ENCODE peak calls at places on chromosomes 12 and 14, in four cellular contexts. J is fibroblast of the aortic adventitia, F is tibial nerve, V is sigmoid colon. Z is an unnamed sample.

GRCh38 chr12:31215521-31216232 is 110.3 kb downstream of the SINHCAF start:
- DNase-seq in F (no peak), J (no peak), V (peak), Z (no peak)

GRCh38 chr14:87863047-87863446 is 129.9 kb downstream of the GALC start:
- DNase-seq in V (no peak), F (no peak), J (no peak), Z (no peak)

GRCh38 chr12:49949124-49949845 is 1.3 kb upstream of the AQP2 start:
- DNase-seq in F (no peak), J (no peak), V (no peak), Z (no peak)

GRCh38 chr14:51668870-51669269 is 17.2 kb downstream of the FRMD6 start:
- DNase-seq in J (no peak), F (no peak), V (no peak), Z (no peak)

GRCh38 chr14:106665814-106666213 is 1139.4 kb downstream of the TMEM121 start:
- DNase-seq in F (no peak), V (no peak), J (no peak), Z (peak)

GRCh38 chr14:53376064-53376463 is 222.9 kb upstream of the DDHD1 start:
- DNase-seq in F (no peak), J (no peak), V (no peak), Z (no peak)

GRCh38 chr12:29200586-29200985 is 51.5 kb downstream of the FAR2 start:
- DNase-seq in V (no peak), F (no peak), J (no peak), Z (no peak)

GRCh38 chr12:130880411-130880885 is 8.6 kb downstream of the RAN start:
- DNase-seq in F (no peak), J (no peak), V (peak), Z (no peak)

GRCh38 chr14:72613975-72614319 is 280.0 kb downstream of the DPF3 start:
- DNase-seq in J (no peak), V (no peak), F (no peak), Z (no peak)

GRCh38 chr12:120439646-120440247 is 1.8 kb downstream of the COX6A1 start:
- DNase-seq in F (peak), V (no peak), J (peak), Z (peak)

GRCh38 chr12:113475451-113476085 is 3.9 kb upstream of the LHX5 start:
- DNase-seq in J (no peak), F (no peak), V (no peak), Z (no peak)

GRCh38 chr12:56957229-56958052 is at the start of gene RDH16:
- DNase-seq in V (no peak), F (no peak), J (no peak), Z (no peak)

GRCh38 chr12:104570174-104570907 is 113.6 kb downstream of the CHST11 start:
- DNase-seq in J (no peak), V (no peak), F (no peak), Z (no peak)

GRCh38 chr12:40104461-40105264 is 1.2 kb downstream of the SLC2A13 start:
- DNase-seq in J (peak), F (no peak), V (peak), Z (no peak)

GRCh38 chr14:103745424-103745823 is 29.8 kb downstream of the ZFYVE21 start:
- DNase-seq in J (no peak), F (no peak), V (peak), Z (no peak)

GRCh38 chr12:120814203-120814902 is 88.7 kb downstream of the ACADS start:
- DNase-seq in F (no peak), J (no peak), V (no peak), Z (no peak)

GRCh38 chr12:14273911-14274306 is 91.6 kb upstream of the ATF7IP start:
- DNase-seq in F (no peak), V (no peak), J (no peak), Z (no peak)

GRCh38 chr14:91350483-91350812 is 67.2 kb downstream of the CCDC88C start:
- DNase-seq in J (no peak), V (no peak), F (no peak), Z (no peak)

GRCh38 chr12:29517265-29517664 is 19.8 kb upstream of the OVCH1 start:
- DNase-seq in F (no peak), V (no peak), J (no peak), Z (no peak)

GRCh38 chr14:32134448-32135070 is 57.5 kb downstream of the ARHGAP5 start:
- DNase-seq in V (no peak), F (no peak), J (peak), Z (no peak)

GRCh38 chr12:92571844-92572543 is 130.8 kb upstream of the PLEKHG7 start:
- DNase-seq in J (no peak), F (peak), V (no peak), Z (no peak)

DNA sequence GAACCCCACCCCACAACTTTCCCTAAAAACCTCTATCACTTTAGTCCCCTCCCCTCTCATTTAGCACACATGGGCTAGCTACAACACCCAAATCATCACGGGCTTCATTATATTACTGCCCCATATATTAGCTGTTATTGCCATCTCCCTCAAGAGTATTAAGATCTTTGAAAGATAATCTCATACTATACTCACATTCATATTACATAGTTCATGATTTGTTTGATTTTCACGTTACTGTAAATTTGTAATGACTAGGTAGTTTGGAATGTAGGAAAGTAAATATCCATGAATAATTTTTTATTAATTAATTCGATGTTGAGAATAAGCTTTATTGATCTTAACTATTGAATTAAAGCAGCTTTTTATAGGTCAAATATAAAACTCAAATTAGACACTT is 7.9 kb downstream of the DICER1 start:
- DNase-seq in J (no peak), F (no peak), V (no peak), Z (no peak)
- H3K4me3 ChIP-seq in J (no peak), F (no peak), V (no peak), Z (no peak)

DNA sequence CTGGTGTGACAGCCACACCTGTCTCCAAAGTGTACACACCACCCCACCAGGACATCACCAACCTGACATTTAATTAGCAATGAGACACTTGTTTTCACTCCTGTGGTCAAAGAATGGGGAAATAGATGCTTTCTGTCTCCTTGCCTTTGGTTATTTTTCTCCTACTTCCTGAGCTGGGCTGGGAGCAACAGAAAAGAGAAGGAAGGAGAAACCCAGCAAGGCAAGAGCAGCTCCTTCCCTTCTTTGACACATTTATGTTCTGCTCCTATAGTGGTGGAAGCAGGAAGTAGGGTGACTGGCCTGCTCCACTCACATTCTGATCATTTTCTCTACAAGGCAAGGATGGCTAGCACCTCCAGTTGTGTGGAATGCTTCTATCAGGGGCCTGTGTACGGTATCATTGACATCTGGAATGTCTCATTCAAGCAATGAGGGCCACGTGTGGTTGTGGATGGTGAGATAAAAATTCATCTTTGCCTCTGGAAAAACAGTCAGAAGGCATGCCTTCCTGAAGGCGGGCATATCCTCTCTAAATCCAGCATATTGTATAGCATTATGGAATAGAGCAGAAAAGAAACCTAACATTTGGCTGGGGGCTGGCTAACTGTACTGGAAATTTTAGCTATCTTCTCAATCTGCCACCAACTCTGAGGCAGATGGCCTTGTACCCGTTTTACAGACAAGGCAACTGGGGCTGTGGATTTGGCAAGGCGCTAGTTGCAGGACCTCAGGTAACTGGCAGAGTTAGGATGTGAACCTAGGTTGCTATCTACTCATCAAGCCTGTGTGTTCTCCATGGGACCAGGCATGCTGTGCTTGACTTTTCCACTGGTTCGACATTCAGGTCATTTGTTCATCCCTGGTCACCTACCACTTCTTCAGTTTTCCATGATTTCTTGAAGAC is 24.7 kb upstream of the LGALS3 start:
- DNase-seq in F (no peak), V (peak), J (no peak), Z (no peak)
- H3K4me3 ChIP-seq in F (no peak), V (no peak), J (no peak), Z (no peak)

GRCh38 chr14:76376409-76376877 is 506 bp downstream of the ESRRB start:
- DNase-seq in V (no peak), J (no peak), F (no peak), Z (no peak)

GRCh38 chr14:76375484-76375883 is 453 bp upstream of the ESRRB start:
- DNase-seq in F (no peak), J (no peak), V (no peak), Z (no peak)

GRCh38 chr14:76376001-76376404 is at the start of gene ESRRB:
- DNase-seq in V (no peak), J (no peak), F (no peak), Z (no peak)

GRCh38 chr14:76376878-76377523 is 1.1 kb downstream of the ESRRB start:
- DNase-seq in F (no peak), V (no peak), J (no peak), Z (no peak)

GRCh38 chr14:76377675-76378074 is 1.7 kb downstream of the ESRRB start:
- DNase-seq in F (no peak), V (no peak), J (no peak), Z (no peak)
- H3K4me3 ChIP-seq in F (no peak), V (no peak), J (no peak), Z (no peak)

GRCh38 chr14:99116741-99117295 is 155.2 kb downstream of the BCL11B start:
- DNase-seq in V (no peak), F (peak), J (no peak), Z (no peak)

GRCh38 chr14:99118046-99118721 is 153.8 kb downstream of the BCL11B start:
- DNase-seq in V (no peak), J (no peak), F (no peak), Z (no peak)

GRCh38 chr14:99119554-99119953 is 152.4 kb downstream of the BCL11B start:
- DNase-seq in V (no peak), F (no peak), J (no peak), Z (no peak)

GRCh38 chr14:99118946-99119345 is 153.1 kb downstream of the BCL11B start:
- DNase-seq in F (no peak), V (no peak), J (no peak), Z (no peak)

GRCh38 chr14:99117671-99118045 is 154.3 kb downstream of the BCL11B start:
- DNase-seq in J (no peak), V (no peak), F (no peak), Z (no peak)
- H3K4me3 ChIP-seq in J (no peak), V (no peak), F (no peak), Z (no peak)

DNA sequence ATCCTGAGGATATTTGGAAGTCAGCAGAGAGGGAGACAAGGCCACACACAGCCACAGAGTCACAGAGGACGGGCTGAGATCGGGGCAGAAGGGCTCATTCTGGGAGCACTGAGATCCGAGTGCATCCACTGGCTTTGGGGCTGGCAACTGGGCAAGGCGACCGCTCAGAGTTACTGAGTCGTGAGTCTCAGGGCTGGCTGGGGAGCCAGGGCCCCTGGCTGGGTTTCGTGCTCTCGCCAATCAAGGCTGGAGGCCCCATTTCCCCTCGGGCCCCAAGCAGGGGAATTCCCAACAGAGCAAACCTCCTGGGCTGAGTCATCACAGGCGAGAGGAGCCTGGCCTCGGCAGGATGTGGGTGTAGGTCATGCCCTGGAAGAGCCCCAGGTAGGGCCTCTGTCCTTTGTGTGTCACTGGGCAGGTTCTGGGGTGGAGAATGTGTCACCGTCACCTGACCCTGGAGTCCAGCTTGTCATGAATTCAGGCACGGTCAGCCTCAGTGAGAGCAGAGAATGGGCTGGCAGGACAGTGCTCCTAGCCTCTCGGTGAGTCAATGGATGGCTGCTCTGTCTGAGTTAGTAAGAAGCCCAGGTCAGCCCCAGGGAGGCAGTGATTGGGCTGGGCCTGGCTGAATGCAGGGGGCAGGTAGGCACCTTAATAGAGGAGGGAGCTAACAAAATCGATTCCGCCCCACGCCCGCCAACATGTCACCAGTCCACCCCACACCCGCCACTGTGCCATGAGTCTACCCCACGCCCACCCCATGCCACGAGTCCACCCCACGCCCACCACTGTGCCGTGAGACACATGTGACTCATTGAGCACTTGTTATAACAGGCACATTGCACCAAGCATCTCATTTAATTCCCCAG is 16.9 kb downstream of the ASB2 start:
- DNase-seq in J (peak), F (no peak), V (no peak), Z (peak)
- H3K4me3 ChIP-seq in J (no peak), F (no peak), V (no peak), Z (peak)

DNA sequence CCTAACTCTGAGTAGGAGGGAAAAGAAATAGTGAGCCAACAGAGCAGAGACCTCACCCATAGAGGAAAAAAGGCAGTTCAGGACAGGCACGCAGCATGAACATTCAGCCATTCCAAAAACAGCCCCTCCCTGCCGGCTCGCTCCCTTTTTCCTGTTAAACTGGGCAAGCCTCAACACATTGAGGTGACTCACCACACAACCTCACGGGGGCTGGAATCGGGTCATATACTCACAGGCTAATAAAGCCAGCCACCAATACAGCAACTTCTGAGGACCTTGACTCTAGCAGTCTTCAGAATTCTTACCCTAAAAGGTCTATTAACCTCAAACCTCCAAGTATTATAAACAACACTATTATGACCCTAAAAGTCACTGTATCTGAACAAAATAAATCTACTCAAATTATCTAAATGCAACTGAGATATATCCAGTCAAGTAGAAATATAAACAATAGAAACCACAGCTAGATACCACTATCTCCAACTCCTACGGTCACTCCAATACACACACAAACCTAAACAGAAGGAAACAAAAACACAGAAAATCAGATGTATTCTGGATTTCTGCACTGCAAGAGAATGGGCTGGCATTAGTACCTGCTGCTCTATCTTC is 6.3 kb downstream of the YBX3 start:
- DNase-seq in J (peak), V (peak), F (peak), Z (no peak)
- H3K4me3 ChIP-seq in J (peak), V (peak), F (no peak), Z (no peak)

Z was measured in CD8-positive, alpha-beta T cell.